ENCODE peak calls at places on chromosome 15, in six cellular contexts. D is NCI-H1092; F is stimulated activated CD8-positive, alpha-beta memory T cell treated with anti-CD3 and anti-CD28 coated beads, Interleukin-4, amount 100 ng/mL, for 1 hour; K is AG04449; G is GM13977; R is GM23338. Q is an unnamed sample.
A peak's percentile ranks its signal among the peaks of the same experiment; 100 is the strongest.

GRCh38 chr15:101669744-101670143 is 17.6 kb upstream of the TM2D3 start:
- DNase-seq in D (no peak), F (no peak), K (no peak), G (no peak), R (no peak), Q (no peak)

GRCh38 chr15:63523306-63523990 is 19.1 kb downstream of the USP3 start:
- DNase-seq in D (no peak), F (no peak), K (no peak), G (no peak), R (no peak), Q (no peak)

GRCh38 chr15:29117778-29118177 is 151.8 kb downstream of the NSMCE3 start:
- DNase-seq in D (no peak), F (no peak), K (no peak), G (no peak), R (no peak), Q (no peak)

GRCh38 chr15:62125763-62126162 is 39.3 kb downstream of the C2CD4B start:
- DNase-seq in D (no peak), F (no peak), K (no peak), G (no peak), R (no peak), Q (no peak)

GRCh38 chr15:68594533-68595259 is 15.9 kb downstream of the CORO2B start:
- DNase-seq in D (no peak), F (no peak), K (no peak), G (no peak), R (no peak), Q (no peak)

GRCh38 chr15:90819390-90819789 is 49.0 kb upstream of the FURIN start:
- DNase-seq in D (no peak), F (no peak), K (no peak), G (no peak), R (no peak), Q (no peak)

GRCh38 chr15:44194397-44195150 is 497 bp downstream of the FRMD5 start:
- DNase-seq in D (peak; percentile 19), F (no peak), K (no peak), G (peak; percentile 36), R (no peak), Q (no peak)

GRCh38 chr15:42450434-42450790 is 40.5 kb downstream of the ZNF106 start:
- DNase-seq in D (no peak), F (no peak), K (no peak), G (no peak), R (no peak), Q (no peak)

GRCh38 chr15:27820232-27820631 is 278.9 kb downstream of the OCA2 start:
- DNase-seq in D (no peak), F (no peak), K (no peak), G (no peak), R (no peak), Q (no peak)

GRCh38 chr15:72284781-72285180 is 12.4 kb upstream of the PARP6 start:
- DNase-seq in D (no peak), F (no peak), K (no peak), G (no peak), R (no peak), Q (no peak)

GRCh38 chr15:28093761-28094535 is 5.2 kb downstream of the OCA2 start:
- DNase-seq in D (no peak), F (no peak), K (no peak), G (peak; percentile 5), R (peak; percentile 44), Q (no peak)

GRCh38 chr15:89098281-89098680 is 10.0 kb downstream of the ABHD2 start:
- DNase-seq in D (no peak), F (no peak), K (no peak), G (no peak), R (no peak), Q (no peak)

GRCh38 chr15:99925661-99926461 is 192.6 kb upstream of the LYSMD4 start:
- DNase-seq in D (peak; percentile 10), F (peak; percentile 59), K (no peak), G (peak; percentile 66), R (peak; percentile 65), Q (no peak)

Q was measured in tibial nerve.